ENCODE peak calls at places on chromosomes 1 and 21, in ten cellular contexts. V, B, H, D, M, P, A, E, W and Q are unnamed samples.

GRCh38 chr1:10793129-10793651 is 3.3 kb downstream of the CASZ1 start:
- DNase-seq in V (no peak), B (no peak), H (no peak), D (peak; percentile 29), M (no peak), P (no peak), A (no peak), E (no peak), W (peak; percentile 36), Q (no peak)

GRCh38 chr21:44926364-44927101 is 5.8 kb upstream of the ITGB2 start:
- DNase-seq in V (no peak), B (peak; percentile 54), H (no peak), D (peak; percentile 95), M (no peak), P (peak; percentile 89), A (no peak), E (peak; percentile 45), W (peak; percentile 13), Q (no peak)

GRCh38 chr1:151266315-151266714 is 11.8 kb downstream of the PSMD4 start:
- DNase-seq in V (no peak), B (no peak), H (no peak), D (no peak), M (no peak), P (no peak), A (no peak), E (no peak), W (no peak), Q (no peak)

GRCh38 chr1:66244429-66244828 is 289.5 kb upstream of the SGIP1 start:
- DNase-seq in V (no peak), B (no peak), H (no peak), D (peak; percentile 58), M (no peak), P (no peak), A (no peak), E (no peak), W (no peak), Q (no peak)

GRCh38 chr1:201377611-201378092 is at the start of gene TNNT2:
- DNase-seq in V (no peak), B (no peak), H (no peak), D (no peak), M (no peak), P (no peak), A (no peak), E (no peak), W (peak; percentile 26), Q (no peak)

GRCh38 chr21:45470087-45470515 is 65.1 kb downstream of the COL18A1 start:
- DNase-seq in V (no peak), B (no peak), H (no peak), D (peak; percentile 12), M (no peak), P (peak; percentile 71), A (no peak), E (no peak), W (peak; percentile 17), Q (no peak)

GRCh38 chr1:38140025-38140487 is 93.5 kb upstream of the POU3F1 start:
- DNase-seq in V (no peak), B (peak; percentile 77), H (no peak), D (no peak), M (no peak), P (no peak), A (no peak), E (no peak), W (no peak), Q (no peak)

GRCh38 chr1:212680691-212681090 is 18.9 kb downstream of the BATF3 start:
- DNase-seq in V (no peak), B (peak; percentile 55), H (no peak), D (no peak), M (no peak), P (no peak), A (no peak), E (no peak), W (no peak), Q (no peak)

GRCh38 chr1:22849770-22850169 is 122.9 kb downstream of the LACTBL1 start:
- DNase-seq in V (no peak), B (no peak), H (no peak), D (no peak), M (no peak), P (no peak), A (no peak), E (no peak), W (no peak), Q (no peak)
- H3K27ac ChIP-seq in V (no peak overlapping the region), B (no peak overlapping the region), H (no peak overlapping the region), D (no peak overlapping the region), M (no peak overlapping the region), P (no peak overlapping the region), A (no peak overlapping the region), E (no peak overlapping the region), W (peak overlapping the region; percentile 12), Q (no peak overlapping the region)

GRCh38 chr1:164708596-164708995 is 149.6 kb downstream of the PBX1 start:
- DNase-seq in V (no peak), B (no peak), H (no peak), D (no peak), M (no peak), P (no peak), A (no peak), E (no peak), W (no peak), Q (no peak)
- H3K4me1 ChIP-seq in V (peaks cover 66% of the 10 kb centered on the region), B (peaks cover 15% of the 10 kb centered on the region), H (no peaks in the 10 kb centered on the region), D (peaks cover 56% of the 10 kb centered on the region), M (no peaks in the 10 kb centered on the region), P (peaks cover 59% of the 10 kb centered on the region), A (no peaks in the 10 kb centered on the region), E (no peaks in the 10 kb centered on the region), W (peaks cover 96% of the 10 kb centered on the region), Q (peaks cover 90% of the 10 kb centered on the region)

GRCh38 chr1:44020464-44020863 is 10.8 kb downstream of the SLC6A9 start:
- DNase-seq in V (no peak), B (no peak), H (no peak), D (no peak), M (no peak), P (no peak), A (no peak), E (no peak), W (no peak), Q (no peak)
- H3K27ac ChIP-seq in V (no peak overlapping the region), B (no peak overlapping the region), H (no peak overlapping the region), D (no peak overlapping the region), M (no peak overlapping the region), P (no peak overlapping the region), A (no peak overlapping the region), E (no peak overlapping the region), W (no peak overlapping the region), Q (no peak overlapping the region)

GRCh38 chr1:222928212-222928611 is 113.4 kb downstream of the DISP1 start:
- DNase-seq in V (no peak), B (peak; percentile 90), H (no peak), D (peak; percentile 50), M (no peak), P (peak; percentile 76), A (no peak), E (no peak), W (peak; percentile 73), Q (peak; percentile 75)
- H3K4me1 ChIP-seq in V (peaks cover 14% of the 10 kb centered on the region), B (peaks cover 4% of the 10 kb centered on the region), H (no peaks in the 10 kb centered on the region), D (peaks cover 8% of the 10 kb centered on the region), M (no peaks in the 10 kb centered on the region), P (peaks cover 21% of the 10 kb centered on the region), A (no peaks in the 10 kb centered on the region), E (no peaks in the 10 kb centered on the region), W (peaks cover 48% of the 10 kb centered on the region), Q (no peaks in the 10 kb centered on the region)

DNA sequence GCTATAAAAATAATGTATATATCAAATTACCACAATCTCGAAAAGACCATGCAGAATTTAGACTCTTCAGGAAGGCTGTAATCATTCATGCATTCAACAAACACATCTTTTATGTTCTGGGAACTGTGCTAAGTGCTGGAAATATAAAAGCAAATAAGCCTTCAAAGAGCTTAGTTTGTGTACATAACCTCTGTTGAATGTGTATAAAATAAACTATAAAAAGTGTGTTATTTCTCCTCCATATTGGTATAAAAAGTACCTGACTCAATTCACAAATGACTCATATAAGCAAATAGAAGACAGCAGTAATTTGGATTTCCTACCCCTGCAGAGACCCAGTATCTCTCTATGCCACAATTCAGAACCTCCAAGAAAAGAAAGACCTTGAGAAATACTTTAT is 36.8 kb downstream of the RAB3GAP2 start:
- DNase-seq in V (no peak), B (no peak), H (no peak), D (no peak), M (no peak), P (no peak), A (no peak), E (no peak), W (no peak), Q (no peak)
- H3K27ac ChIP-seq in V (no peak overlapping the region), B (no peak overlapping the region), H (no peak overlapping the region), D (no peak overlapping the region), M (no peak overlapping the region), P (no peak overlapping the region), A (no peak overlapping the region), E (no peak overlapping the region), W (no peak overlapping the region), Q (no peak overlapping the region)

GRCh38 chr1:225933072-225933471 is 7.9 kb downstream of the LEFTY2 start:
- DNase-seq in V (no peak), B (no peak), H (no peak), D (peak; percentile 81), M (no peak), P (no peak), A (no peak), E (no peak), W (peak; percentile 50), Q (no peak)

GRCh38 chr1:225923692-225924555 is at the start of gene PYCR2:
- DNase-seq in V (peak; percentile 78), B (peak; percentile 98), H (peak; percentile 97), D (peak; percentile 98), M (peak; percentile 98), P (peak; percentile 97), A (peak; percentile 79), E (peak; percentile 92), W (peak; percentile 99), Q (peak; percentile 98)

GRCh38 chr1:225931270-225932129 is 7.5 kb upstream of the PYCR2 start:
- DNase-seq in V (no peak), B (no peak), H (no peak), D (no peak), M (no peak), P (no peak), A (no peak), E (no peak), W (no peak), Q (no peak)

GRCh38 chr1:225926551-225927113 is 2.6 kb upstream of the PYCR2 start:
- DNase-seq in V (no peak), B (peak; percentile 44), H (no peak), D (peak; percentile 37), M (peak; percentile 36), P (peak; percentile 20), A (no peak), E (no peak), W (no peak), Q (no peak)

DNA sequence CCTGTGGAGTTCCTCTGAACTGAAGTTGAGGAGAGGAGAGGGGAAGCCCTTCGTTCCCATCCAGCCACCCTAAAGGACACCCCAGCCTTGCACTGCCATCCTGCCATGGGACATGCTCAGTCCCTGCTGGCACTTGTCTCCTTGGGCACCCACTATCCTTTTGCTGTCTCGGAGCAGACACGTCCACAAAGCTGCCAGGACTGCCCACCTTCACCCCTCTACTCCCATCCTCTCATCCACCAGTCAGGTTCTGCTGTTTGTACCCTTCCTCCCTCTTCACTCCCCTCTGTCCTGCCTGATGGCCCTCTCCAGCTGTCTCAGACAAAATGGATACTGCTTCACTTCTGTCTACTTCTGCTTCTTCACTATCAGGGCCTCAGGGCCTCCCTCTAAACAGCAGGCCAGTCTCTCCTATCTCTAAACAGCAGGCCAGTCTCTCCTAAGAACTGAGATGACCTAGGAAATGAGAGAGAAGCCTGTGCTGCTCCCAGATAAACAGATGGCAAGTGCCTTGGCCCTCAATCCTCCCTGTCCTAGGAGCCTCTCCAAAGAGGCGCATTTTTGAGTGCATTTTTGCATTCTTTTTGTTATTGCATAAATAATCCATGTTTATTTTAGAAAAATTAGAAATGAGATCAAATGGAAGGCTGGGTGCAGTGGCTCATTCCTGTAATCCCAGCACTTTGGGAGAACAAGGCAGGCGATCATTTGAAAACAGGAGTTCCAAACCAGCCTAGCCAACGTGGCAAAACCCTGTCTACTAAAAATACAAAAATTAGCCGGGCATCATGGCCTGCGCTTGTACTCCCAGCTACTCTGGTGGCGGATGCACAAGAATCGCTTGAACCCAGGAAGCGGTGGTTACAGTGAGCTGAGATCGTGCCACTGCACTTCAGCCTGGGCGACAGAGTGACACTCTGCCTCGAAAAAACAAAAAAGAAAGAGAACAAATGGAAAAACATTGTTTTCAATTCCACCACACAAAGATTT is 4.4 kb upstream of the PYCR2 start:
- DNase-seq in V (no peak), B (peak; percentile 49), H (no peak), D (no peak), M (no peak), P (peak; percentile 66), A (no peak), E (no peak), W (no peak), Q (no peak)
- H3K4me1 ChIP-seq in V (peaks cover 5% of the 10 kb centered on the region), B (no peaks in the 10 kb centered on the region), H (no peaks in the 10 kb centered on the region), D (peaks cover 11% of the 10 kb centered on the region), M (peaks cover 45% of the 10 kb centered on the region), P (peaks cover 12% of the 10 kb centered on the region), A (no peaks in the 10 kb centered on the region), E (peaks cover 39% of the 10 kb centered on the region), W (no peaks in the 10 kb centered on the region), Q (no peaks in the 10 kb centered on the region)